ENCODE peak calls at places on chromosomes 13 and 19, in seven cellular contexts. N is uterus, Z is IMR-90, F is esophagus squamous epithelium, S is heart left ventricle, O is sigmoid colon, T is adrenal gland. Q is an unnamed sample.

GRCh38 chr19:46226438-46226973 is 3.0 kb upstream of the IGFL1 start:
- DNase-seq in N (no peak), Z (no peak), F (no peak), S (no peak), O (no peak), T (no peak), Q (no peak)

GRCh38 chr13:20080377-20081164 is 80.3 kb downstream of the GJA3 start:
- DNase-seq in N (no peak), Z (no peak), F (no peak), S (no peak), O (no peak), T (no peak), Q (no peak)

GRCh38 chr19:1452802-1453524 is 3.0 kb downstream of the APC2 start:
- DNase-seq in N (no peak), Z (no peak), F (no peak), S (no peak), O (no peak), T (no peak), Q (no peak)

GRCh38 chr13:77536358-77536757 is 852 bp downstream of the SCEL start:
- DNase-seq in N (no peak), Z (no peak), F (no peak), S (no peak), O (no peak), T (no peak), Q (no peak)

GRCh38 chr13:106851251-106851650 is 283.3 kb upstream of the ARGLU1 start:
- DNase-seq in N (no peak), Z (peak; percentile 18), F (no peak), S (no peak), O (no peak), T (no peak), Q (no peak)

GRCh38 chr13:102729560-102730275 is 34.9 kb upstream of the METTL21C start:
- DNase-seq in N (no peak), Z (peak; percentile 78), F (no peak), S (no peak), O (no peak), T (no peak), Q (no peak)

GRCh38 chr13:23516706-23517105 is 53.5 kb upstream of the TNFRSF19 start:
- DNase-seq in N (no peak), Z (peak; percentile 67), F (no peak), S (no peak), O (no peak), T (no peak), Q (no peak)

GRCh38 chr13:27659466-27659865 is 37.8 kb downstream of the POLR1D start:
- DNase-seq in N (no peak), Z (no peak), F (no peak), S (no peak), O (no peak), T (no peak), Q (no peak)

GRCh38 chr19:23002690-23003422 is at the start of gene ZNF728:
- DNase-seq in N (peak; percentile 74), Z (no peak), F (no peak), S (peak; percentile 83), O (peak; percentile 91), T (peak; percentile 41), Q (no peak)

GRCh38 chr19:17076539-17076919 is 952 bp downstream of the MYO9B start:
- DNase-seq in N (no peak), Z (no peak), F (no peak), S (no peak), O (no peak), T (peak; percentile 30), Q (no peak)

GRCh38 chr13:102983496-102983895 is 82.7 kb downstream of the SLC10A2 start:
- DNase-seq in N (no peak), Z (no peak), F (no peak), S (no peak), O (no peak), T (peak; percentile 5), Q (no peak)

GRCh38 chr13:106417467-106418110 is 117.9 kb downstream of the EFNB2 start:
- DNase-seq in N (no peak), Z (no peak), F (no peak), S (no peak), O (no peak), T (no peak), Q (no peak)

GRCh38 chr19:30148039-30148438 is 206.0 kb downstream of the URI1 start:
- DNase-seq in N (no peak), Z (no peak), F (no peak), S (no peak), O (no peak), T (no peak), Q (no peak)

GRCh38 chr19:56108447-56109195 is 12.5 kb downstream of the ZNF787 start:
- DNase-seq in N (peak; percentile 72), Z (peak; percentile 12), F (no peak), S (no peak), O (no peak), T (peak; percentile 62), Q (no peak)

GRCh38 chr19:21850636-21851255 is 14.8 kb upstream of the ZNF43 start:
- DNase-seq in N (no peak), Z (no peak), F (no peak), S (no peak), O (no peak), T (no peak), Q (no peak)

GRCh38 chr13:109205315-109205714 is 575.9 kb downstream of the MYO16 start:
- DNase-seq in N (no peak), Z (no peak), F (no peak), S (no peak), O (no peak), T (no peak), Q (no peak)

GRCh38 chr13:42860485-42860884 is 79.1 kb downstream of the FAM216B start:
- DNase-seq in N (no peak), Z (no peak), F (no peak), S (no peak), O (no peak), T (no peak), Q (no peak)

GRCh38 chr13:107296804-107297203 is 728.9 kb upstream of the ARGLU1 start:
- DNase-seq in N (no peak), Z (peak; percentile 71), F (no peak), S (no peak), O (no peak), T (no peak), Q (no peak)

GRCh38 chr13:33016414-33017409 is at the start of gene KL:
- DNase-seq in N (peak; percentile 25), Z (no peak), F (no peak), S (peak; percentile 37), O (peak; percentile 75), T (peak; percentile 7), Q (peak; percentile 88)
- TF ChIP-seq POLR2A in N (no peak), Z (no peak), F (no peak), S (no peak), O (no peak), T (no peak), Q (no peak)

GRCh38 chr13:24671367-24672117 is 8.7 kb upstream of the ATP12A start:
- DNase-seq in N (peak; percentile 55), Z (peak; percentile 72), F (no peak), S (no peak), O (peak; percentile 86), T (peak; percentile 52), Q (peak; percentile 46)

GRCh38 chr13:24670174-24670573 is 10.0 kb upstream of the ATP12A start:
- DNase-seq in N (no peak), Z (no peak), F (no peak), S (no peak), O (no peak), T (no peak), Q (peak; percentile 49)

GRCh38 chr13:24668955-24669354 is 11.3 kb upstream of the ATP12A start:
- DNase-seq in N (no peak), Z (no peak), F (no peak), S (no peak), O (no peak), T (no peak), Q (no peak)

GRCh38 chr13:24672141-24673132 is 7.8 kb upstream of the ATP12A start:
- DNase-seq in N (no peak), Z (no peak), F (no peak), S (no peak), O (no peak), T (no peak), Q (no peak)

GRCh38 chr13:24670927-24671326 is 9.3 kb upstream of the ATP12A start:
- DNase-seq in N (no peak), Z (no peak), F (no peak), S (no peak), O (no peak), T (no peak), Q (no peak)
- H3K4me3 ChIP-seq in N (no peak overlapping the region), Z (no peak overlapping the region), F (no peak overlapping the region), S (no peak overlapping the region), O (no peak overlapping the region), T (no peak overlapping the region), Q (no peak overlapping the region)

GRCh38 chr13:113559901-113560644 is 24.5 kb upstream of the TFDP1 start:
- DNase-seq in N (peak; percentile 6), Z (no peak), F (no peak), S (no peak), O (no peak), T (no peak), Q (peak; percentile 5)

GRCh38 chr13:113562866-113563265 is 21.7 kb upstream of the TFDP1 start:
- DNase-seq in N (no peak), Z (no peak), F (no peak), S (no peak), O (no peak), T (no peak), Q (no peak)

GRCh38 chr13:113561417-113562084 is 23.0 kb upstream of the TFDP1 start:
- DNase-seq in N (no peak), Z (no peak), F (no peak), S (no peak), O (no peak), T (no peak), Q (peak; percentile 84)

GRCh38 chr13:113560645-113561416 is 23.7 kb upstream of the TFDP1 start:
- DNase-seq in N (peak; percentile 2), Z (no peak), F (no peak), S (no peak), O (no peak), T (no peak), Q (no peak)

GRCh38 chr13:113562085-113562749 is 22.3 kb upstream of the TFDP1 start:
- DNase-seq in N (peak; percentile 67), Z (peak; percentile 76), F (no peak), S (peak; percentile 54), O (no peak), T (peak; percentile 57), Q (peak; percentile 30)
- TF ChIP-seq CTCF in N (peak; percentile 60), Z (peak; percentile 90), F (peak; percentile 15), S (peak; percentile 77), O (peak; percentile 27), T (peak; percentile 54), Q (no peak)

GRCh38 chr19:3978145-3978544 is 7.1 kb downstream of the EEF2 start:
- DNase-seq in N (no peak), Z (no peak), F (no peak), S (no peak), O (no peak), T (no peak), Q (no peak)

GRCh38 chr19:3976495-3977241 is 5.8 kb upstream of the DAPK3 start:
- DNase-seq in N (no peak), Z (no peak), F (no peak), S (peak; percentile 8), O (peak; percentile 66), T (peak; percentile 95), Q (peak; percentile 27)

GRCh38 chr19:3975637-3976087 is 4.8 kb upstream of the DAPK3 start:
- DNase-seq in N (no peak), Z (no peak), F (no peak), S (no peak), O (no peak), T (no peak), Q (no peak)

GRCh38 chr19:3977242-3978143 is 6.6 kb upstream of the DAPK3 start:
- DNase-seq in N (no peak), Z (no peak), F (no peak), S (peak; percentile 14), O (peak; percentile 67), T (no peak), Q (no peak)

GRCh38 chr19:3975144-3975543 is 4.2 kb upstream of the DAPK3 start:
- DNase-seq in N (no peak), Z (no peak), F (no peak), S (no peak), O (no peak), T (no peak), Q (no peak)
- TF ChIP-seq POLR2A in N (no peak), Z (no peak), F (no peak), S (no peak), O (no peak), T (no peak), Q (no peak)

Q was measured in lower leg skin.